ENCODE peak calls at places on chromosomes 1 and 21, in four cellular contexts. V, H, Y and S are unnamed samples.

GRCh38 chr1:15062479-15063099 is 91.0 kb upstream of the TMEM51 start:
- DNase-seq in V (no peak), H (no peak), Y (peak), S (peak)

GRCh38 chr21:15729346-15729673 is 472 bp upstream of the USP25 start:
- DNase-seq in V (no peak), H (no peak), Y (no peak), S (no peak)

GRCh38 chr1:234851450-234852438 is 241.8 kb upstream of the IRF2BP2 start:
- DNase-seq in V (peak), H (peak), Y (peak), S (peak)

GRCh38 chr1:171666114-171666769 is 13.8 kb upstream of the MYOC start:
- DNase-seq in V (no peak), H (no peak), Y (no peak), S (no peak)

GRCh38 chr1:201461783-201462441 is 7.1 kb downstream of the PHLDA3 start:
- DNase-seq in V (peak), H (peak), Y (no peak), S (peak)

GRCh38 chr1:26224606-26225005 is 9.4 kb upstream of the CEP85 start:
- DNase-seq in V (no peak), H (no peak), Y (no peak), S (no peak)

GRCh38 chr1:86195281-86195680 is 38.7 kb upstream of the COL24A1 start:
- DNase-seq in V (no peak), H (no peak), Y (no peak), S (no peak)

GRCh38 chr1:162488219-162488618 is 9.4 kb upstream of the UHMK1 start:
- DNase-seq in V (no peak), H (no peak), Y (no peak), S (no peak)

GRCh38 chr1:176790771-176791170 is 327.8 kb downstream of the PAPPA2 start:
- DNase-seq in V (no peak), H (peak), Y (no peak), S (no peak)

GRCh38 chr1:212432163-212432705 is 486 bp upstream of the NENF start:
- DNase-seq in V (no peak), H (no peak), Y (no peak), S (peak)

GRCh38 chr1:165376041-165376810 is 19.7 kb upstream of the LMX1A start:
- DNase-seq in V (peak), H (peak), Y (no peak), S (peak)

GRCh38 chr1:153190373-153190772 is 12.9 kb upstream of the LELP1 start:
- DNase-seq in V (no peak), H (no peak), Y (peak), S (no peak)

GRCh38 chr1:67347688-67348472 is 40.2 kb downstream of the IL12RB2 start:
- DNase-seq in V (peak), H (peak), Y (peak), S (peak)

GRCh38 chr1:234727018-234727757 is 117.2 kb upstream of the IRF2BP2 start:
- DNase-seq in V (no peak), H (no peak), Y (peak), S (no peak)

GRCh38 chr1:239606850-239607400 is 220.6 kb downstream of the CHRM3 start:
- DNase-seq in V (no peak), H (no peak), Y (no peak), S (no peak)

GRCh38 chr1:26032636-26033357 is 11.2 kb downstream of the EXTL1 start:
- DNase-seq in V (no peak), H (no peak), Y (no peak), S (peak)

GRCh38 chr1:58618303-58618702 is 41.3 kb upstream of the TACSTD2 start:
- DNase-seq in V (peak), H (peak), Y (no peak), S (peak)

GRCh38 chr1:7785108-7785507 is 1.0 kb downstream of the PER3 start:
- DNase-seq in V (no peak), H (no peak), Y (no peak), S (peak)

GRCh38 chr1:17553970-17554369 is 14.5 kb downstream of the ARHGEF10L start:
- DNase-seq in V (peak), H (peak), Y (no peak), S (peak)

GRCh38 chr21:45127937-45128336 is 53.6 kb downstream of the ADARB1 start:
- DNase-seq in V (no peak), H (no peak), Y (no peak), S (no peak)

GRCh38 chr1:31645274-31645568 is 545 bp upstream of the PEF1 start:
- DNase-seq in V (no peak), H (no peak), Y (no peak), S (no peak)

GRCh38 chr1:91885331-91885715 is 628 bp downstream of the TGFBR3 start:
- DNase-seq in V (peak), H (no peak), Y (no peak), S (peak)

GRCh38 chr21:35316933-35317332 is 267.8 kb upstream of the RUNX1 start:
- DNase-seq in V (peak), H (no peak), Y (no peak), S (no peak)

GRCh38 chr1:27727126-27727525 is 1.4 kb downstream of the FAM76A start:
- DNase-seq in V (peak), H (no peak), Y (peak), S (peak)

GRCh38 chr1:82466894-82467293 is 666.2 kb downstream of the ADGRL2 start:
- DNase-seq in V (no peak), H (no peak), Y (no peak), S (no peak)

GRCh38 chr1:64624446-64624766 is 120.5 kb upstream of the RAVER2 start:
- DNase-seq in V (peak), H (peak), Y (no peak), S (no peak)

GRCh38 chr1:12249181-12249580 is 19.4 kb downstream of the VPS13D start:
- DNase-seq in V (peak), H (peak), Y (no peak), S (peak)

GRCh38 chr1:208183977-208184901 is 59.9 kb downstream of the PLXNA2 start:
- DNase-seq in V (peak), H (peak), Y (no peak), S (peak)

GRCh38 chr1:245791410-245792312 is 636.9 kb downstream of the KIF26B start:
- DNase-seq in V (no peak), H (no peak), Y (no peak), S (no peak)

GRCh38 chr1:154941332-154941995 is 4.9 kb upstream of the PMVK start:
- DNase-seq in V (no peak), H (peak), Y (no peak), S (no peak)

GRCh38 chr1:1374068-1374860 is 743 bp downstream of the AURKAIP1 start:
- DNase-seq in V (no peak), H (no peak), Y (peak), S (peak)

GRCh38 chr1:171251741-171252300 is 3.5 kb downstream of the FMO1 start:
- DNase-seq in V (peak), H (no peak), Y (peak), S (peak)

GRCh38 chr1:84348240-84348555 is 46.7 kb downstream of the SAMD13 start:
- DNase-seq in V (no peak), H (no peak), Y (no peak), S (no peak)